ENCODE peak calls at places on chromosomes 3 and 15, in nine cellular contexts. W is A549, K is stomach, Y is spleen, F is adrenal gland, L is IMR-90, C is suprapubic skin, P is ovary, Z is uterus. U is an unnamed sample. For H3K4me1, the result is how much of the 10 kb centered on the place peaks cover.

GRCh38 chr15:65249641-65250040 is 37.0 kb downstream of the PARP16 start:
- DNase-seq in K (no peak), P (no peak), W (no peak), Y (no peak), C (no peak), F (no peak), Z (no peak), L (peak), U (no peak)

GRCh38 chr3:184771158-184771730 is 40.7 kb upstream of the VPS8 start:
- DNase-seq in K (no peak), Y (peak), F (no peak), Z (no peak), W (no peak), L (no peak), P (peak), C (no peak), U (no peak)

GRCh38 chr3:25904248-25904647 is 114.4 kb downstream of the OXSM start:
- DNase-seq in K (no peak), L (no peak), Y (no peak), P (no peak), Z (no peak), C (no peak), F (no peak), W (no peak), U (no peak)

GRCh38 chr3:82954486-82954885 is 1193.0 kb upstream of the GBE1 start:
- DNase-seq in K (no peak), Z (no peak), C (no peak), F (no peak), W (no peak), Y (no peak), P (no peak), L (no peak), U (no peak)

GRCh38 chr3:162390891-162391290 is 894.3 kb downstream of the OTOL1 start:
- DNase-seq in W (peak), Z (no peak), F (no peak), C (no peak), K (no peak), P (no peak), L (peak), Y (no peak), U (no peak)

GRCh38 chr3:137796993-137797392 is 32.9 kb downstream of the SOX14 start:
- DNase-seq in W (no peak), C (no peak), K (no peak), Y (no peak), L (no peak), Z (no peak), F (no peak), P (no peak), U (no peak)

GRCh38 chr3:105647047-105647446 is 221.8 kb downstream of the CBLB start:
- DNase-seq in C (no peak), L (peak), K (no peak), W (no peak), F (peak), Y (no peak), P (no peak), Z (no peak), U (no peak)

GRCh38 chr15:78988361-78988911 is 43.6 kb upstream of the CTSH start:
- DNase-seq in C (peak), K (peak), Z (peak), L (peak), F (peak), P (peak), Y (peak), W (peak), U (peak)

GRCh38 chr15:82810061-82810862 is 834 bp downstream of the WHAMM start:
- DNase-seq in L (peak), W (no peak), Y (peak), C (peak), Z (peak), P (no peak), K (peak), F (peak), U (peak)

DNA sequence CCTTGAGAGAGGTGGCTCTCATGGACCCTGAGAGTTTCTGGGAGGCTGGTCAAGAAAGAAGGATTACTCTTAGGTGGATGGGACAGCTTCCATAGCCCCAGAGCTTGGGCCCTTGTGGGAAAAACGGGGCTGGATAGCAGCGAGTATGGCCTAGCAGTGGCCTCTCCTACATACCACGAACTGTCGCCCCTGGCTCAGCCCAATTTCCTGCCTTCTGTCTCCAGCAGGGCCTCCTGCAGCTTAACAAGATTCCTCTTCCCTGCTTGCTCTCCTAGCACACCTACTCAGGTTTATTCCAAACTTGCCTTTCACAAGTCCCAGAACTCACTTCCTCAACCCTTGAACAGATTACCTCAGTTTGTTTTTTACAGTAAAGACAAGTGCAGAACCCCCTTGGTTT is 139.7 kb upstream of the TPM1 start:
- DNase-seq in P (no peak), K (no peak), Y (no peak), W (no peak), C (no peak), L (no peak), F (no peak), Z (no peak), U (no peak)
- H3K4me1 ChIP-seq in P (under half), K (under half), Y (under half), W (half or more), C (under half), L (under half), F (under half), Z (under half), U (under half)

GRCh38 chr3:48503406-48504050 is 446 bp downstream of the SHISA5 start:
- DNase-seq in Z (peak), Y (peak), K (peak), P (peak), W (no peak), F (peak), C (peak), L (peak), U (peak)
- H3K27ac ChIP-seq in Z (peak), Y (peak), K (peak), P (peak), W (peak), F (peak), C (peak), L (peak), U (peak)

GRCh38 chr3:127689266-127689860 is 16.6 kb downstream of the ABTB1 start:
- DNase-seq in K (no peak), P (peak), W (no peak), C (peak), Y (peak), F (peak), Z (no peak), L (no peak), U (no peak)
- TF ChIP-seq POLR2A in K (no peak), P (no peak), W (no peak), C (no peak), Y (no peak), F (no peak), Z (no peak), L (no peak), U (no peak)

GRCh38 chr15:69046781-69047180 is 32.3 kb downstream of the NOX5 start:
- DNase-seq in F (no peak), Y (no peak), Z (no peak), K (no peak), L (no peak), P (no peak), W (no peak), C (no peak), U (no peak)
- H3K4me1 ChIP-seq in F (under half), Y (under half), Z (under half), K (under half), L (under half), P (under half), W (under half), C (under half), U (under half)

GRCh38 chr3:129015388-129016105 is 14.4 kb downstream of the EFCC1 start:
- DNase-seq in C (no peak), W (no peak), Z (peak), K (no peak), L (no peak), P (no peak), Y (peak), F (peak), U (no peak)
- H3K27ac ChIP-seq in C (no peak), W (peak), Z (peak), K (peak), L (no peak), P (no peak), Y (peak), F (no peak), U (no peak)

GRCh38 chr15:58332676-58333400 is 99.0 kb upstream of the LIPC start:
- DNase-seq in L (peak), Z (no peak), K (no peak), C (no peak), W (peak), F (no peak), P (no peak), Y (no peak), U (no peak)
- TF ChIP-seq POLR2A in L (no peak), Z (no peak), K (no peak), C (no peak), W (no peak), F (no peak), P (no peak), Y (no peak), U (no peak)

GRCh38 chr15:67115567-67115966 is 50.2 kb downstream of the SMAD3 start:
- DNase-seq in Z (no peak), C (no peak), F (no peak), K (no peak), W (no peak), Y (peak), L (no peak), P (no peak), U (no peak)

GRCh38 chr15:67119238-67119846 is 53.9 kb downstream of the SMAD3 start:
- DNase-seq in Z (no peak), Y (peak), W (no peak), C (no peak), L (no peak), K (no peak), F (no peak), P (no peak), U (no peak)

GRCh38 chr15:67116742-67117141 is 51.3 kb downstream of the SMAD3 start:
- DNase-seq in P (no peak), L (peak), Z (no peak), W (peak), K (no peak), Y (peak), F (no peak), C (no peak), U (no peak)

GRCh38 chr15:67118808-67119207 is 53.4 kb downstream of the SMAD3 start:
- DNase-seq in Z (no peak), W (no peak), L (no peak), P (no peak), Y (peak), K (no peak), C (no peak), F (no peak), U (no peak)

DNA sequence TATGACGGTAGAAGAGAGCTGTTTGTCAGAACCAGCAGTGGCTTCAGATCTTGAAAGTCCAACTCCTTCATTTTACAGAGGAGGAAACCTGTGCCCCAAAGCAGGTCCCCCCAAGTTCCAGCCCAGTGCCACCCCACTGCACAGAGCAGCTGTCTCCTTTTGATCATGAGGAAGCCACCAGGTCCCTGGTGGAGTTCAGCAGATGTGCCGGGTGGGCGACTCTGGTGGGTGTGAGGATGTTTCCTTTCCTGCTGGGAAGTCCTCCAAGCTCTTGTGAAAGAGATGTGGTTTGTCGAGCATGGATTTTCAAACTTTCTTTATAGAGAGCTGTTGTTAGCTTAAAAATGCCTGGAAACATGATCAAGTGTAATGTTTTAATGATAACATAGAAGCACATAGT is 52.0 kb downstream of the SMAD3 start:
- DNase-seq in L (peak), P (no peak), Z (no peak), W (no peak), F (no peak), Y (peak), K (no peak), C (no peak), U (no peak)
- H3K4me1 ChIP-seq in L (half or more), P (under half), Z (under half), W (half or more), F (under half), Y (half or more), K (half or more), C (half or more), U (under half)

GRCh38 chr3:143035466-143036214 is 34.3 kb downstream of the U2SURP start:
- DNase-seq in Z (no peak), F (no peak), Y (no peak), W (no peak), K (no peak), P (no peak), L (peak), C (no peak), U (no peak)
- H3K27ac ChIP-seq in Z (no peak), F (no peak), Y (no peak), W (no peak), K (no peak), P (no peak), L (no peak), C (no peak), U (no peak)

U was measured in testis.